ENCODE peak calls at places on chromosomes 7 and 10, in four cellular contexts. One of them, this sample, is unnamed.
A peak's percentile ranks its signal among the peaks of the same experiment; 100 is the strongest.

GRCh38 chr10:110006358-110007170 is 1.2 kb upstream of the ADD3 start:
- DNase-seq in stimulated activated CD4-positive, alpha-beta T cell treated with anti-CD3 and anti-CD28 coated beads, Interleukin-2, amount 100 ng/mL, for 48 hours: no peak
- DNase-seq in RWPE1: peak; percentile 30
- DNase-seq in activated CD4-positive, alpha-beta T cell treated with anti-CD3 and anti-CD28 coated beads for 48 hours: peak; percentile 27
- DNase-seq in this sample: peak; percentile 33

GRCh38 chr7:18702071-18702829 is 206.7 kb downstream of the HDAC9 start:
- DNase-seq in stimulated activated CD4-positive, alpha-beta T cell treated with anti-CD3 and anti-CD28 coated beads, Interleukin-2, amount 100 ng/mL, for 48 hours: no peak
- DNase-seq in RWPE1: no peak
- DNase-seq in activated CD4-positive, alpha-beta T cell treated with anti-CD3 and anti-CD28 coated beads for 48 hours: no peak
- DNase-seq in this sample: no peak

GRCh38 chr10:96832721-96833219 is 672 bp downstream of the LCOR start:
- DNase-seq in activated CD4-positive, alpha-beta T cell treated with anti-CD3 and anti-CD28 coated beads for 48 hours: peak; percentile 89
- DNase-seq in RWPE1: peak; percentile 84
- DNase-seq in stimulated activated CD4-positive, alpha-beta T cell treated with anti-CD3 and anti-CD28 coated beads, Interleukin-2, amount 100 ng/mL, for 48 hours: peak; percentile 85
- DNase-seq in this sample: peak; percentile 84

GRCh38 chr10:121722665-121723064 is 124.4 kb upstream of the FGFR2 start:
- DNase-seq in activated CD4-positive, alpha-beta T cell treated with anti-CD3 and anti-CD28 coated beads for 48 hours: no peak
- DNase-seq in RWPE1: peak; percentile 41
- DNase-seq in stimulated activated CD4-positive, alpha-beta T cell treated with anti-CD3 and anti-CD28 coated beads, Interleukin-2, amount 100 ng/mL, for 48 hours: no peak
- DNase-seq in this sample: no peak

GRCh38 chr7:562394-562675 is 42.7 kb upstream of the PDGFA start:
- DNase-seq in activated CD4-positive, alpha-beta T cell treated with anti-CD3 and anti-CD28 coated beads for 48 hours: no peak
- DNase-seq in stimulated activated CD4-positive, alpha-beta T cell treated with anti-CD3 and anti-CD28 coated beads, Interleukin-2, amount 100 ng/mL, for 48 hours: no peak
- DNase-seq in RWPE1: no peak
- DNase-seq in this sample: no peak

GRCh38 chr10:43417950-43418768 is 9.2 kb upstream of the HNRNPF start:
- DNase-seq in RWPE1: no peak
- DNase-seq in activated CD4-positive, alpha-beta T cell treated with anti-CD3 and anti-CD28 coated beads for 48 hours: peak; percentile 55
- DNase-seq in stimulated activated CD4-positive, alpha-beta T cell treated with anti-CD3 and anti-CD28 coated beads, Interleukin-2, amount 100 ng/mL, for 48 hours: no peak
- DNase-seq in this sample: peak; percentile 77

GRCh38 chr10:5447071-5447470 is 34.7 kb downstream of the NET1 start:
- DNase-seq in RWPE1: no peak
- DNase-seq in stimulated activated CD4-positive, alpha-beta T cell treated with anti-CD3 and anti-CD28 coated beads, Interleukin-2, amount 100 ng/mL, for 48 hours: no peak
- DNase-seq in activated CD4-positive, alpha-beta T cell treated with anti-CD3 and anti-CD28 coated beads for 48 hours: no peak
- DNase-seq in this sample: no peak

GRCh38 chr7:120833551-120833950 is 24.4 kb downstream of the TSPAN12 start:
- DNase-seq in stimulated activated CD4-positive, alpha-beta T cell treated with anti-CD3 and anti-CD28 coated beads, Interleukin-2, amount 100 ng/mL, for 48 hours: no peak
- DNase-seq in activated CD4-positive, alpha-beta T cell treated with anti-CD3 and anti-CD28 coated beads for 48 hours: no peak
- DNase-seq in RWPE1: no peak
- DNase-seq in this sample: no peak

GRCh38 chr7:97107192-97107800 is 10.2 kb upstream of the SDHAF3 start:
- DNase-seq in RWPE1: no peak
- DNase-seq in stimulated activated CD4-positive, alpha-beta T cell treated with anti-CD3 and anti-CD28 coated beads, Interleukin-2, amount 100 ng/mL, for 48 hours: no peak
- DNase-seq in activated CD4-positive, alpha-beta T cell treated with anti-CD3 and anti-CD28 coated beads for 48 hours: no peak
- DNase-seq in this sample: no peak

GRCh38 chr7:50673096-50673495 is 107.9 kb upstream of the DDC start:
- DNase-seq in activated CD4-positive, alpha-beta T cell treated with anti-CD3 and anti-CD28 coated beads for 48 hours: no peak
- DNase-seq in stimulated activated CD4-positive, alpha-beta T cell treated with anti-CD3 and anti-CD28 coated beads, Interleukin-2, amount 100 ng/mL, for 48 hours: no peak
- DNase-seq in RWPE1: no peak
- DNase-seq in this sample: no peak

GRCh38 chr7:105020926-105021325 is 6.9 kb downstream of the KMT2E start:
- DNase-seq in activated CD4-positive, alpha-beta T cell treated with anti-CD3 and anti-CD28 coated beads for 48 hours: no peak
- DNase-seq in stimulated activated CD4-positive, alpha-beta T cell treated with anti-CD3 and anti-CD28 coated beads, Interleukin-2, amount 100 ng/mL, for 48 hours: no peak
- DNase-seq in RWPE1: no peak
- DNase-seq in this sample: no peak

GRCh38 chr10:110746969-110747608 is 103.0 kb downstream of the RBM20 start:
- DNase-seq in stimulated activated CD4-positive, alpha-beta T cell treated with anti-CD3 and anti-CD28 coated beads, Interleukin-2, amount 100 ng/mL, for 48 hours: no peak
- DNase-seq in activated CD4-positive, alpha-beta T cell treated with anti-CD3 and anti-CD28 coated beads for 48 hours: no peak
- DNase-seq in RWPE1: no peak
- DNase-seq in this sample: no peak

GRCh38 chr10:115657161-115657850 is 564.1 kb downstream of the ATRNL1 start:
- DNase-seq in stimulated activated CD4-positive, alpha-beta T cell treated with anti-CD3 and anti-CD28 coated beads, Interleukin-2, amount 100 ng/mL, for 48 hours: no peak
- DNase-seq in activated CD4-positive, alpha-beta T cell treated with anti-CD3 and anti-CD28 coated beads for 48 hours: no peak
- DNase-seq in RWPE1: no peak
- DNase-seq in this sample: no peak

GRCh38 chr10:118272090-118272775 is 69.9 kb downstream of the FAM204A start:
- DNase-seq in stimulated activated CD4-positive, alpha-beta T cell treated with anti-CD3 and anti-CD28 coated beads, Interleukin-2, amount 100 ng/mL, for 48 hours: no peak
- DNase-seq in activated CD4-positive, alpha-beta T cell treated with anti-CD3 and anti-CD28 coated beads for 48 hours: no peak
- DNase-seq in RWPE1: no peak
- DNase-seq in this sample: no peak

GRCh38 chr7:30347226-30348082 is 63.1 kb downstream of the ZNRF2 start:
- DNase-seq in RWPE1: no peak
- DNase-seq in activated CD4-positive, alpha-beta T cell treated with anti-CD3 and anti-CD28 coated beads for 48 hours: no peak
- DNase-seq in stimulated activated CD4-positive, alpha-beta T cell treated with anti-CD3 and anti-CD28 coated beads, Interleukin-2, amount 100 ng/mL, for 48 hours: no peak
- DNase-seq in this sample: no peak

GRCh38 chr7:97555845-97556431 is 175.9 kb upstream of the TAC1 start:
- DNase-seq in activated CD4-positive, alpha-beta T cell treated with anti-CD3 and anti-CD28 coated beads for 48 hours: no peak
- DNase-seq in stimulated activated CD4-positive, alpha-beta T cell treated with anti-CD3 and anti-CD28 coated beads, Interleukin-2, amount 100 ng/mL, for 48 hours: no peak
- DNase-seq in RWPE1: peak; percentile 8
- DNase-seq in this sample: no peak

GRCh38 chr10:63976538-63976937 is 455.3 kb downstream of the REEP3 start:
- DNase-seq in stimulated activated CD4-positive, alpha-beta T cell treated with anti-CD3 and anti-CD28 coated beads, Interleukin-2, amount 100 ng/mL, for 48 hours: peak; percentile 32
- DNase-seq in activated CD4-positive, alpha-beta T cell treated with anti-CD3 and anti-CD28 coated beads for 48 hours: peak; percentile 67
- DNase-seq in RWPE1: peak; percentile 11
- DNase-seq in this sample: peak; percentile 40

This sample was measured in DND-41.